ENCODE peak calls at places on chromosomes 3 and 15, in four cellular contexts. K, N, L and X are unnamed samples.
A peak's percentile ranks its signal among the peaks of the same experiment; 100 is the strongest.

GRCh38 chr3:10389341-10389740 is 68.4 kb upstream of the SEC13 start:
- DNase-seq in N (no peak), L (no peak), K (no peak), X (no peak)

GRCh38 chr3:197709135-197709534 is 27.6 kb downstream of the RUBCN start:
- DNase-seq in K (no peak), L (no peak), N (no peak), X (no peak)

GRCh38 chr3:115937054-115937453 is 313.7 kb downstream of the GAP43 start:
- DNase-seq in N (no peak), L (no peak), K (no peak), X (peak; percentile 6)

GRCh38 chr3:51538115-51538458 is 432 bp upstream of the RAD54L2 start:
- DNase-seq in L (no peak), N (peak; percentile 10), K (no peak), X (no peak)

GRCh38 chr3:177596822-177597271 is 399.6 kb upstream of the TBL1XR1 start:
- DNase-seq in K (no peak), L (no peak), N (no peak), X (peak; percentile 33)

GRCh38 chr3:18774319-18774877 is 349.3 kb upstream of the SATB1 start:
- DNase-seq in K (no peak), L (no peak), N (no peak), X (no peak)

GRCh38 chr3:184371570-184372018 is 6.4 kb downstream of the THPO start:
- DNase-seq in N (peak; percentile 91), K (no peak), L (peak; percentile 87), X (peak; percentile 69)

GRCh38 chr15:75729304-75730069 is 16.8 kb upstream of the CSPG4 start:
- DNase-seq in L (no peak), K (no peak), N (no peak), X (no peak)

GRCh38 chr3:5160926-5161858 is 26.3 kb upstream of the EDEM1 start:
- DNase-seq in L (no peak), K (no peak), N (no peak), X (peak; percentile 59)

GRCh38 chr15:89514186-89514585 is 17.8 kb upstream of the RHCG start:
- DNase-seq in N (no peak), L (no peak), K (no peak), X (no peak)

GRCh38 chr15:68310811-68311463 is 33.4 kb downstream of the FEM1B start:
- DNase-seq in K (no peak), N (no peak), L (no peak), X (no peak)

GRCh38 chr15:69980311-69981059 is 117.2 kb downstream of the TLE3 start:
- DNase-seq in L (no peak), N (no peak), K (no peak), X (peak; percentile 31)

GRCh38 chr3:150739877-150740645 is 22.9 kb downstream of the SIAH2 start:
- DNase-seq in N (no peak), L (no peak), K (no peak), X (no peak)

GRCh38 chr15:59622289-59622688 is 10.7 kb downstream of the GCNT3 start:
- DNase-seq in N (peak; percentile 78), L (no peak), K (no peak), X (peak; percentile 25)

GRCh38 chr3:52843116-52843865 is 8.5 kb upstream of the MUSTN1 start:
- DNase-seq in K (no peak), N (no peak), L (no peak), X (peak; percentile 75)

GRCh38 chr3:167712445-167712844 is 22.2 kb downstream of the PDCD10 start:
- DNase-seq in L (no peak), N (no peak), K (no peak), X (no peak)

GRCh38 chr3:635393-635792 is 438.8 kb downstream of the CHL1 start:
- DNase-seq in L (no peak), N (no peak), K (no peak), X (no peak)

GRCh38 chr3:186207515-186207914 is 98.6 kb upstream of the ETV5 start:
- DNase-seq in L (no peak), N (no peak), K (no peak), X (no peak)

GRCh38 chr15:81106560-81106959 is 27.5 kb upstream of the CFAP161 start:
- DNase-seq in L (peak; percentile 35), K (peak; percentile 56), N (peak; percentile 70), X (peak; percentile 93)

GRCh38 chr3:107985496-107985895 is 105.3 kb downstream of the CD47 start:
- DNase-seq in L (no peak), K (no peak), N (no peak), X (no peak)

GRCh38 chr3:48595526-48596121 is 495 bp upstream of the COL7A1 start:
- DNase-seq in N (peak; percentile 86), L (no peak), K (no peak), X (peak; percentile 68)

GRCh38 chr15:91182096-91182495 is 82.0 kb downstream of the SV2B start:
- DNase-seq in N (no peak), K (no peak), L (no peak), X (no peak)

GRCh38 chr3:133663569-133664313 is 2.0 kb upstream of the TOPBP1 start:
- DNase-seq in K (peak; percentile 41), L (peak; percentile 72), N (peak; percentile 83), X (peak; percentile 89)

GRCh38 chr15:99443768-99444446 is 121.9 kb upstream of the MEF2A start:
- DNase-seq in K (no peak), N (no peak), L (no peak), X (no peak)

GRCh38 chr15:63553388-63553791 is 43.8 kb upstream of the FBXL22 start:
- DNase-seq in L (no peak), N (peak; percentile 57), K (no peak), X (peak; percentile 33)

GRCh38 chr3:129312671-129313414 is 34.2 kb downstream of the HMCES start:
- DNase-seq in N (no peak), K (no peak), L (no peak), X (peak; percentile 19)

GRCh38 chr3:43247556-43248186 is 38.7 kb upstream of the SNRK start:
- DNase-seq in N (no peak), L (peak; percentile 23), K (no peak), X (no peak)

GRCh38 chr3:117844676-117845075 is 1135.1 kb downstream of the TUSC7 start:
- DNase-seq in N (no peak), K (no peak), L (no peak), X (no peak)

GRCh38 chr3:52238193-52238760 is 681 bp downstream of the TWF2 start:
- DNase-seq in K (no peak), N (no peak), L (no peak), X (no peak)

GRCh38 chr3:150324825-150325224 is 83.3 kb upstream of the TSC22D2 start:
- DNase-seq in L (no peak), K (no peak), N (no peak), X (peak; percentile 49)

GRCh38 chr15:85500729-85501128 is 120.3 kb downstream of the AKAP13 start:
- DNase-seq in L (no peak), N (no peak), K (peak; percentile 26), X (no peak)

GRCh38 chr15:86164222-86164898 is 84.7 kb downstream of the AGBL1 start:
- DNase-seq in N (peak; percentile 68), L (no peak), K (no peak), X (no peak)

GRCh38 chr3:119187266-119187665 is 13.9 kb downstream of the UPK1B start:
- DNase-seq in K (no peak), L (no peak), N (no peak), X (peak; percentile 87)